ENCODE peak calls at places on chromosomes 3 and 15, in nine cellular contexts. One of them, this sample, is unnamed.

GRCh38 chr3:97576221-97576620 is 188.3 kb upstream of the ARL6 start:
- DNase-seq in WTC11: no peak
- DNase-seq in nephron progenitor cell: no peak
- DNase-seq in GM10248: no peak
- DNase-seq in GM13977: no peak
- DNase-seq in GM06990: no peak
- DNase-seq in psoas muscle: no peak
- DNase-seq in D721Med: no peak
- DNase-seq in lower lobe of right lung: no peak
- DNase-seq in this sample: no peak

GRCh38 chr3:25689226-25689625 is 24.5 kb upstream of the TOP2B start:
- DNase-seq in WTC11: no peak
- DNase-seq in lower lobe of right lung: no peak
- DNase-seq in nephron progenitor cell: no peak
- DNase-seq in D721Med: no peak
- DNase-seq in GM06990: no peak
- DNase-seq in psoas muscle: no peak
- DNase-seq in GM10248: no peak
- DNase-seq in GM13977: no peak
- DNase-seq in this sample: no peak

GRCh38 chr3:195071916-195072820 is 198.8 kb downstream of the XXYLT1 start:
- DNase-seq in WTC11: no peak
- DNase-seq in GM10248: no peak
- DNase-seq in nephron progenitor cell: no peak
- DNase-seq in psoas muscle: peak; percentile 32
- DNase-seq in GM13977: no peak
- DNase-seq in lower lobe of right lung: peak; percentile 38
- DNase-seq in GM06990: no peak
- DNase-seq in D721Med: no peak
- DNase-seq in this sample: no peak

GRCh38 chr3:154486949-154487348 is 57.0 kb upstream of the GPR149 start:
- DNase-seq in GM10248: no peak
- DNase-seq in lower lobe of right lung: no peak
- DNase-seq in D721Med: no peak
- DNase-seq in GM06990: no peak
- DNase-seq in nephron progenitor cell: no peak
- DNase-seq in WTC11: peak; percentile 16
- DNase-seq in psoas muscle: peak; percentile 36
- DNase-seq in GM13977: no peak
- DNase-seq in this sample: no peak

GRCh38 chr15:48766196-48766595 is 44.7 kb downstream of the CEP152 start:
- DNase-seq in psoas muscle: no peak
- DNase-seq in lower lobe of right lung: no peak
- DNase-seq in nephron progenitor cell: no peak
- DNase-seq in GM10248: no peak
- DNase-seq in WTC11: no peak
- DNase-seq in GM13977: no peak
- DNase-seq in GM06990: no peak
- DNase-seq in D721Med: no peak
- DNase-seq in this sample: no peak

GRCh38 chr3:31534036-31534435 is 1.3 kb downstream of the STT3B start:
- DNase-seq in GM13977: no peak
- DNase-seq in WTC11: no peak
- DNase-seq in psoas muscle: no peak
- DNase-seq in D721Med: no peak
- DNase-seq in nephron progenitor cell: no peak
- DNase-seq in lower lobe of right lung: no peak
- DNase-seq in GM06990: no peak
- DNase-seq in GM10248: peak; percentile 18
- DNase-seq in this sample: no peak

GRCh38 chr3:34034840-34035239 is 236.4 kb downstream of the PDCD6IP start:
- DNase-seq in nephron progenitor cell: no peak
- DNase-seq in lower lobe of right lung: no peak
- DNase-seq in GM13977: no peak
- DNase-seq in GM10248: no peak
- DNase-seq in WTC11: no peak
- DNase-seq in psoas muscle: no peak
- DNase-seq in D721Med: no peak
- DNase-seq in GM06990: no peak
- DNase-seq in this sample: no peak

GRCh38 chr3:132406587-132406986 is 10.7 kb upstream of the DNAJC13 start:
- DNase-seq in lower lobe of right lung: no peak
- DNase-seq in GM06990: no peak
- DNase-seq in D721Med: no peak
- DNase-seq in WTC11: no peak
- DNase-seq in GM10248: no peak
- DNase-seq in GM13977: no peak
- DNase-seq in nephron progenitor cell: no peak
- DNase-seq in psoas muscle: no peak
- DNase-seq in this sample: no peak

GRCh38 chr15:31013863-31014607 is 22.6 kb upstream of the MTMR10 start:
- DNase-seq in D721Med: no peak
- DNase-seq in nephron progenitor cell: no peak
- DNase-seq in GM10248: peak; percentile 57
- DNase-seq in lower lobe of right lung: no peak
- DNase-seq in GM13977: peak; percentile 42
- DNase-seq in GM06990: peak; percentile 27
- DNase-seq in psoas muscle: no peak
- DNase-seq in WTC11: no peak
- DNase-seq in this sample: peak; percentile 56

GRCh38 chr3:154971771-154972326 is 108.3 kb upstream of the MME start:
- DNase-seq in lower lobe of right lung: no peak
- DNase-seq in GM06990: no peak
- DNase-seq in nephron progenitor cell: no peak
- DNase-seq in WTC11: no peak
- DNase-seq in GM10248: no peak
- DNase-seq in psoas muscle: no peak
- DNase-seq in GM13977: no peak
- DNase-seq in D721Med: no peak
- DNase-seq in this sample: no peak

GRCh38 chr15:64527263-64527984 is 67.0 kb downstream of the ZNF609 start:
- DNase-seq in lower lobe of right lung: no peak
- DNase-seq in nephron progenitor cell: no peak
- DNase-seq in D721Med: no peak
- DNase-seq in GM06990: no peak
- DNase-seq in GM13977: no peak
- DNase-seq in GM10248: no peak
- DNase-seq in WTC11: no peak
- DNase-seq in psoas muscle: no peak
- DNase-seq in this sample: no peak

GRCh38 chr3:50671331-50671730 is 3.4 kb upstream of the DOCK3 start:
- DNase-seq in GM10248: no peak
- DNase-seq in GM06990: no peak
- DNase-seq in nephron progenitor cell: no peak
- DNase-seq in lower lobe of right lung: no peak
- DNase-seq in GM13977: no peak
- DNase-seq in psoas muscle: no peak
- DNase-seq in D721Med: no peak
- DNase-seq in WTC11: no peak
- DNase-seq in this sample: no peak

GRCh38 chr3:133573054-133573628 is 345 bp upstream of the CDV3 start:
- DNase-seq in D721Med: peak; percentile 52
- DNase-seq in GM13977: peak; percentile 93
- DNase-seq in psoas muscle: peak; percentile 100
- DNase-seq in lower lobe of right lung: peak; percentile 100
- DNase-seq in GM06990: peak; percentile 100
- DNase-seq in GM10248: peak; percentile 93
- DNase-seq in nephron progenitor cell: peak; percentile 100
- DNase-seq in WTC11: peak; percentile 100
- DNase-seq in this sample: peak; percentile 92

GRCh38 chr3:2823016-2823415 is 287.2 kb downstream of the IL5RA start:
- DNase-seq in lower lobe of right lung: no peak
- DNase-seq in D721Med: no peak
- DNase-seq in nephron progenitor cell: no peak
- DNase-seq in psoas muscle: no peak
- DNase-seq in GM13977: no peak
- DNase-seq in GM10248: no peak
- DNase-seq in WTC11: no peak
- DNase-seq in GM06990: no peak
- DNase-seq in this sample: no peak

GRCh38 chr15:57135800-57136199 is 217.4 kb downstream of the TCF12 start:
- DNase-seq in WTC11: no peak
- DNase-seq in D721Med: no peak
- DNase-seq in lower lobe of right lung: no peak
- DNase-seq in psoas muscle: no peak
- DNase-seq in GM10248: no peak
- DNase-seq in GM06990: no peak
- DNase-seq in nephron progenitor cell: no peak
- DNase-seq in GM13977: no peak
- DNase-seq in this sample: no peak

GRCh38 chr3:53168175-53168923 is 7.3 kb downstream of the PRKCD start:
- DNase-seq in psoas muscle: no peak
- DNase-seq in WTC11: peak; percentile 29
- DNase-seq in lower lobe of right lung: peak; percentile 73
- DNase-seq in GM06990: no peak
- DNase-seq in GM10248: no peak
- DNase-seq in nephron progenitor cell: no peak
- DNase-seq in GM13977: no peak
- DNase-seq in D721Med: no peak
- DNase-seq in this sample: no peak

GRCh38 chr3:96863129-96863740 is 48.8 kb downstream of the EPHA6 start:
- DNase-seq in D721Med: no peak
- DNase-seq in psoas muscle: no peak
- DNase-seq in lower lobe of right lung: no peak
- DNase-seq in GM06990: no peak
- DNase-seq in GM10248: peak; percentile 3
- DNase-seq in GM13977: no peak
- DNase-seq in WTC11: peak; percentile 41
- DNase-seq in nephron progenitor cell: peak; percentile 47
- DNase-seq in this sample: peak; percentile 3

GRCh38 chr3:183394150-183394549 is 34.3 kb downstream of the MCF2L2 start:
- DNase-seq in lower lobe of right lung: no peak
- DNase-seq in GM13977: no peak
- DNase-seq in GM06990: no peak
- DNase-seq in psoas muscle: no peak
- DNase-seq in GM10248: no peak
- DNase-seq in nephron progenitor cell: no peak
- DNase-seq in WTC11: no peak
- DNase-seq in D721Med: no peak
- DNase-seq in this sample: no peak

GRCh38 chr15:82129144-82129692 is 83.4 kb upstream of the MEX3B start:
- DNase-seq in nephron progenitor cell: no peak
- DNase-seq in D721Med: no peak
- DNase-seq in lower lobe of right lung: no peak
- DNase-seq in psoas muscle: no peak
- DNase-seq in GM06990: no peak
- DNase-seq in GM13977: no peak
- DNase-seq in WTC11: no peak
- DNase-seq in GM10248: no peak
- DNase-seq in this sample: no peak

GRCh38 chr15:44593042-44593736 is 56.2 kb downstream of the EIF3J start:
- DNase-seq in nephron progenitor cell: no peak
- DNase-seq in GM10248: no peak
- DNase-seq in WTC11: no peak
- DNase-seq in D721Med: no peak
- DNase-seq in GM06990: no peak
- DNase-seq in GM13977: no peak
- DNase-seq in lower lobe of right lung: no peak
- DNase-seq in psoas muscle: no peak
- DNase-seq in this sample: no peak

GRCh38 chr3:196388946-196389345 is 43.3 kb downstream of the UBXN7 start:
- DNase-seq in GM13977: no peak
- DNase-seq in D721Med: no peak
- DNase-seq in psoas muscle: no peak
- DNase-seq in nephron progenitor cell: no peak
- DNase-seq in GM06990: no peak
- DNase-seq in lower lobe of right lung: no peak
- DNase-seq in WTC11: no peak
- DNase-seq in GM10248: no peak
- DNase-seq in this sample: no peak

DNA sequence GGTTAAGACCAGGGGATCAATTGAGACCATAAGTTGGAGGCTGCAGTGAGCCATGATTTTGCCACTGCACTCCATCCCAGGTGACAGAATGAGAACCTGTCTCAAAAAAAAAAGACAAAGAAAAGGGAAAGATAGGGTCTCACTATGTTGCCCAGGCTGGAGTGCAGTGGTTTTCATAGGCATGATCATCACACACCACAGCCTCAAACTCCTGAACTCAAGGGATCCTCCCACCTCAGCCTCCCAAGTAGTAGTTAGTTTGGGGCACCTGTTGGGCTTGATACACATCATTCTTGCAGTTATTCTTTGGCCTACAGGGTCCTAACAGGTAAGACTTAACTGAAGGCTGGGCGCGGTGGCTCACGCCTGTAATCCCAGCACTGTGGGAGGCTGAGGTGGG is 42.1 kb downstream of the UBXN7 start:
- DNase-seq in GM10248: no peak
- DNase-seq in GM06990: no peak
- DNase-seq in WTC11: no peak
- DNase-seq in lower lobe of right lung: no peak
- DNase-seq in GM13977: no peak
- DNase-seq in D721Med: no peak
- DNase-seq in nephron progenitor cell: no peak
- DNase-seq in psoas muscle: no peak
- DNase-seq in this sample: no peak
- TF ChIP-seq CTCF in GM10248: no peak
- TF ChIP-seq CTCF in GM06990: no peak
- TF ChIP-seq CTCF in WTC11: no peak
- TF ChIP-seq CTCF in lower lobe of right lung: no peak
- TF ChIP-seq CTCF in GM13977: no peak
- TF ChIP-seq CTCF in D721Med: no peak
- TF ChIP-seq CTCF in nephron progenitor cell: no peak
- TF ChIP-seq CTCF in psoas muscle: no peak
- TF ChIP-seq CTCF in this sample: no peak

GRCh38 chr15:96402403-96402802 is 71.9 kb downstream of the NR2F2 start:
- DNase-seq in GM06990: no peak
- DNase-seq in GM10248: no peak
- DNase-seq in WTC11: no peak
- DNase-seq in D721Med: no peak
- DNase-seq in psoas muscle: no peak
- DNase-seq in GM13977: no peak
- DNase-seq in nephron progenitor cell: no peak
- DNase-seq in lower lobe of right lung: no peak
- DNase-seq in this sample: no peak
- TF ChIP-seq CTCF in GM06990: no peak
- TF ChIP-seq CTCF in GM10248: no peak
- TF ChIP-seq CTCF in WTC11: no peak
- TF ChIP-seq CTCF in D721Med: no peak
- TF ChIP-seq CTCF in psoas muscle: no peak
- TF ChIP-seq CTCF in GM13977: no peak
- TF ChIP-seq CTCF in nephron progenitor cell: no peak
- TF ChIP-seq CTCF in lower lobe of right lung: no peak
- TF ChIP-seq CTCF in this sample: no peak

GRCh38 chr3:94291686-94292085 is 228.8 kb downstream of the NSUN3 start:
- DNase-seq in GM06990: no peak
- DNase-seq in nephron progenitor cell: no peak
- DNase-seq in GM10248: no peak
- DNase-seq in GM13977: no peak
- DNase-seq in psoas muscle: no peak
- DNase-seq in D721Med: no peak
- DNase-seq in lower lobe of right lung: no peak
- DNase-seq in WTC11: no peak
- DNase-seq in this sample: no peak

GRCh38 chr3:94285874-94286273 is 223.0 kb downstream of the NSUN3 start:
- DNase-seq in D721Med: no peak
- DNase-seq in GM10248: no peak
- DNase-seq in GM13977: no peak
- DNase-seq in psoas muscle: no peak
- DNase-seq in WTC11: no peak
- DNase-seq in lower lobe of right lung: no peak
- DNase-seq in GM06990: no peak
- DNase-seq in nephron progenitor cell: no peak
- DNase-seq in this sample: no peak
- TF ChIP-seq CTCF in D721Med: peak; percentile 44
- TF ChIP-seq CTCF in GM10248: no peak
- TF ChIP-seq CTCF in GM13977: peak; percentile 7
- TF ChIP-seq CTCF in psoas muscle: no peak
- TF ChIP-seq CTCF in WTC11: no peak
- TF ChIP-seq CTCF in lower lobe of right lung: no peak
- TF ChIP-seq CTCF in GM06990: no peak
- TF ChIP-seq CTCF in nephron progenitor cell: no peak
- TF ChIP-seq CTCF in this sample: no peak

GRCh38 chr15:29126821-29127461 is 142.7 kb downstream of the NSMCE3 start:
- DNase-seq in nephron progenitor cell: no peak
- DNase-seq in GM10248: no peak
- DNase-seq in GM13977: no peak
- DNase-seq in WTC11: peak; percentile 45
- DNase-seq in GM06990: no peak
- DNase-seq in D721Med: no peak
- DNase-seq in psoas muscle: peak; percentile 29
- DNase-seq in lower lobe of right lung: peak; percentile 36
- DNase-seq in this sample: no peak
- TF ChIP-seq CTCF in nephron progenitor cell: peak; percentile 22
- TF ChIP-seq CTCF in GM10248: no peak
- TF ChIP-seq CTCF in GM13977: no peak
- TF ChIP-seq CTCF in WTC11: no peak
- TF ChIP-seq CTCF in GM06990: peak; percentile 27
- TF ChIP-seq CTCF in D721Med: no peak
- TF ChIP-seq CTCF in psoas muscle: no peak
- TF ChIP-seq CTCF in lower lobe of right lung: no peak
- TF ChIP-seq CTCF in this sample: no peak